ENCODE peak calls at places on chromosomes 11 and 22, in seven cellular contexts. E is NCI-H1930; K is SHP77 treated with DMSO at 0.1 percent for 48 hours; Y is CD4-positive, alpha-beta T cell; D is ureter; Z is T1000; J is ecto neural progenitor cell. P is an unnamed sample.

GRCh38 chr11:82864268-82864667 is 36.0 kb downstream of the PRCP start:
- DNase-seq in J (peak), Y (peak), E (no peak), Z (no peak), K (peak), D (peak), P (peak)

GRCh38 chr11:120208777-120209176 is 2.1 kb upstream of the OAF start:
- DNase-seq in Z (no peak), Y (no peak), E (no peak), K (no peak), J (no peak), D (no peak), P (no peak)

GRCh38 chr22:46027219-46028068 is 50.5 kb upstream of the WNT7B start:
- DNase-seq in J (no peak), Y (no peak), E (no peak), K (no peak), Z (no peak), D (no peak), P (no peak)

GRCh38 chr11:18802381-18803257 is 11.0 kb upstream of the PTPN5 start:
- DNase-seq in E (peak), K (no peak), Z (no peak), J (no peak), Y (no peak), D (no peak), P (peak)

GRCh38 chr22:42947211-42947990 is 67.5 kb downstream of the PACSIN2 start:
- DNase-seq in D (no peak), J (no peak), K (peak), E (no peak), Z (no peak), Y (no peak), P (no peak)

GRCh38 chr11:123386746-123387510 is 43.1 kb upstream of the GRAMD1B start:
- DNase-seq in Z (no peak), J (no peak), E (no peak), K (no peak), D (no peak), Y (no peak), P (no peak)

GRCh38 chr22:26124991-26125725 is 44.1 kb upstream of the SEZ6L start:
- DNase-seq in D (no peak), Z (no peak), Y (no peak), E (peak), K (no peak), J (no peak), P (no peak)

GRCh38 chr11:114413958-114414357 is 13.5 kb downstream of the RBM7 start:
- DNase-seq in Y (no peak), D (no peak), K (no peak), J (no peak), E (no peak), Z (no peak), P (no peak)

GRCh38 chr11:96530473-96530872 is 140.7 kb downstream of the JRKL start:
- DNase-seq in D (no peak), Y (no peak), J (no peak), Z (no peak), E (no peak), K (no peak), P (no peak)

GRCh38 chr11:12249590-12250260 is 127.6 kb upstream of the PARVA start:
- DNase-seq in D (no peak), Y (no peak), E (peak), Z (no peak), K (peak), J (no peak), P (no peak)

GRCh38 chr11:106076421-106076922 is 675 bp downstream of the KBTBD3 start:
- DNase-seq in Z (no peak), J (no peak), K (peak), E (no peak), Y (no peak), D (no peak), P (no peak)